ENCODE peak calls at places on chromosomes 1 and 21, in ten cellular contexts. R is heart right ventricle, N is breast epithelium, U is left lung, E is AG04450, T is neuronal stem cell, J is fibroblast of lung, D is cardiac muscle cell, I is Panc1, W is DND-41. O is an unnamed sample.

GRCh38 chr21:32515869-32516268 is 69.5 kb downstream of the TCP10L start:
- DNase-seq in D (peak; percentile 66), T (no peak), J (peak; percentile 68), U (no peak), N (no peak), R (no peak), E (no peak), I (no peak), W (no peak), O (no peak)

GRCh38 chr1:66570196-66570595 is 36.2 kb downstream of the SGIP1 start:
- DNase-seq in R (no peak), E (no peak), D (no peak), N (no peak), T (no peak), W (no peak), I (no peak), U (no peak), J (no peak), O (no peak)

GRCh38 chr1:226441629-226442028 is 33.7 kb upstream of the PARP1 start:
- DNase-seq in D (no peak), J (no peak), T (no peak), U (no peak), R (no peak), I (no peak), W (no peak), E (no peak), N (no peak), O (no peak)

GRCh38 chr1:202343652-202344349 is 2.1 kb upstream of the UBE2T start:
- DNase-seq in I (no peak), D (peak; percentile 59), N (no peak), J (peak; percentile 61), W (no peak), T (peak; percentile 26), U (no peak), R (no peak), E (no peak), O (no peak)

GRCh38 chr1:91828583-91829281 is 57.2 kb downstream of the TGFBR3 start:
- DNase-seq in U (no peak), D (no peak), W (no peak), N (no peak), R (no peak), T (no peak), E (no peak), J (no peak), I (no peak), O (no peak)

GRCh38 chr1:91804546-91805023 is 81.4 kb downstream of the TGFBR3 start:
- DNase-seq in J (peak; percentile 62), D (peak; percentile 70), E (no peak), I (no peak), W (peak; percentile 75), T (no peak), U (no peak), R (no peak), N (no peak), O (peak; percentile 68)

GRCh38 chr1:225230483-225230882 is 197.4 kb downstream of the LBR start:
- DNase-seq in E (no peak), T (no peak), U (no peak), W (no peak), N (no peak), R (no peak), J (no peak), I (no peak), D (no peak), O (no peak)

GRCh38 chr1:15000030-15000429 is 153.5 kb upstream of the TMEM51 start:
- DNase-seq in J (no peak), T (no peak), I (no peak), U (no peak), R (no peak), W (no peak), N (no peak), E (no peak), D (no peak), O (no peak)

GRCh38 chr1:10378071-10378841 is 20.6 kb upstream of the PGD start:
- DNase-seq in D (peak; percentile 91), J (peak; percentile 46), W (no peak), I (no peak), T (no peak), E (peak; percentile 64), U (peak; percentile 64), N (peak; percentile 62), R (no peak), O (no peak)

GRCh38 chr1:228891134-228892034 is 156.1 kb downstream of the RHOU start:
- DNase-seq in R (no peak), N (no peak), W (no peak), U (no peak), J (no peak), E (no peak), I (no peak), D (no peak), T (no peak), O (no peak)

GRCh38 chr21:44868707-44869106 is 4.8 kb downstream of the PTTG1IP start:
- DNase-seq in R (no peak), W (no peak), T (no peak), U (peak; percentile 18), E (no peak), I (no peak), J (no peak), N (no peak), D (no peak), O (no peak)

GRCh38 chr1:25642710-25643109 is 26.1 kb downstream of the MAN1C1 start:
- DNase-seq in W (peak; percentile 67), T (no peak), R (no peak), E (peak; percentile 24), D (peak; percentile 81), U (no peak), J (peak; percentile 65), N (no peak), I (no peak), O (peak; percentile 31)

GRCh38 chr21:33380483-33380998 is 22.7 kb upstream of the IFNGR2 start:
- DNase-seq in N (peak; percentile 96), U (peak; percentile 94), E (no peak), R (peak; percentile 93), D (peak; percentile 96), I (peak; percentile 81), T (no peak), W (peak; percentile 65), J (peak; percentile 92), O (peak; percentile 58)

GRCh38 chr1:157490337-157491165 is 61.8 kb downstream of the FCRL5 start:
- DNase-seq in N (peak; percentile 33), D (peak; percentile 72), E (no peak), U (peak; percentile 55), R (peak; percentile 43), I (peak; percentile 17), J (peak; percentile 38), T (peak; percentile 62), W (peak; percentile 68), O (peak; percentile 35)

GRCh38 chr1:116951175-116951935 is 41.6 kb downstream of the PTGFRN start:
- DNase-seq in J (peak; percentile 26), R (no peak), T (no peak), E (no peak), U (peak; percentile 72), N (no peak), W (no peak), D (peak; percentile 90), I (no peak), O (no peak)

GRCh38 chr1:12549106-12549459 is 68.9 kb downstream of the DHRS3 start:
- DNase-seq in I (no peak), R (no peak), N (no peak), D (no peak), E (no peak), U (peak; percentile 39), J (peak; percentile 22), W (no peak), T (no peak), O (no peak)

DNA sequence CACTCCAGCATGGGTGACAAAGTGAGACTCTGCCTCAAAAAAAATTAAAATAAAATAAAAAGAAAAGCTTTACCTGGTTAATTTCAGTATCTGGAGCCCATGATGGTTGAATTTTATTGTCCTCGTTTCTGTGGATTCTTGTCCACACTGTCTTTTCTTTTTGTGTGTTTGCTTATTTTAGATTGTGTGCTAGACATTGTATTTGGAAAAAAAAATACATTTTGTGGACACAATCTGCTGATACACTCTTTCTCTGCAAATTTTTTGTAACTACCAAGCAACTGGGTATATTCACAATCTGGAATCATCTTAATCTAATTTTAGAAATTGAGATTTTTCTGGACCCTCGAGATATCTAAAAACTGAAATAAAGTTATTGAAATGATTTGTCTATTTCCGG is 41.6 kb upstream of the PDE9A start:
- DNase-seq in T (no peak), I (no peak), J (no peak), W (no peak), D (no peak), E (no peak), U (no peak), R (no peak), N (no peak), O (no peak)
- H3K9me3 ChIP-seq in T (peaks cover 3% of the 10 kb centered on the region), I (no peaks in the 10 kb centered on the region), J (no peaks in the 10 kb centered on the region), W (peaks cover 2% of the 10 kb centered on the region), D (no peaks in the 10 kb centered on the region), E (peaks cover 11% of the 10 kb centered on the region), U (no peaks in the 10 kb centered on the region), R (peaks cover 8% of the 10 kb centered on the region), N (no peaks in the 10 kb centered on the region), O (no peaks in the 10 kb centered on the region)

GRCh38 chr1:153322568-153322967 is 9.8 kb upstream of the PGLYRP3 start:
- DNase-seq in T (no peak), E (no peak), J (no peak), W (no peak), U (no peak), I (no peak), N (no peak), R (no peak), D (no peak), O (no peak)
- H3K9me3 ChIP-seq in T (no peaks in the 10 kb centered on the region), E (no peaks in the 10 kb centered on the region), J (no peaks in the 10 kb centered on the region), W (peaks cover 2% of the 10 kb centered on the region), U (no peaks in the 10 kb centered on the region), I (peaks cover 3% of the 10 kb centered on the region), N (peaks cover 11% of the 10 kb centered on the region), R (peaks cover 40% of the 10 kb centered on the region), D (no peaks in the 10 kb centered on the region), O (peaks cover 3% of the 10 kb centered on the region)

GRCh38 chr21:40757366-40757765 is 89.6 kb downstream of the DSCAM start:
- DNase-seq in J (no peak), U (no peak), E (no peak), D (no peak), N (no peak), W (no peak), I (no peak), R (no peak), T (no peak), O (no peak)
- H3K9me3 ChIP-seq in J (no peaks in the 10 kb centered on the region), U (no peaks in the 10 kb centered on the region), E (peaks cover 32% of the 10 kb centered on the region), D (no peaks in the 10 kb centered on the region), N (no peaks in the 10 kb centered on the region), W (no peaks in the 10 kb centered on the region), I (no peaks in the 10 kb centered on the region), R (no peaks in the 10 kb centered on the region), T (no peaks in the 10 kb centered on the region), O (no peaks in the 10 kb centered on the region)

GRCh38 chr1:248755505-248755904 is at the start of gene LYPD8:
- DNase-seq in W (no peak), U (no peak), T (no peak), E (no peak), R (no peak), D (no peak), I (no peak), J (no peak), N (no peak), O (no peak)
- H3K9me3 ChIP-seq in W (no peaks in the 10 kb centered on the region), U (no peaks in the 10 kb centered on the region), T (peaks cover 3% of the 10 kb centered on the region), E (peaks cover 55% of the 10 kb centered on the region), R (no peaks in the 10 kb centered on the region), D (no peaks in the 10 kb centered on the region), I (no peaks in the 10 kb centered on the region), J (peaks cover 7% of the 10 kb centered on the region), N (no peaks in the 10 kb centered on the region), O (no peaks in the 10 kb centered on the region)

GRCh38 chr1:214241060-214241459 is 39.9 kb upstream of the SMYD2 start:
- DNase-seq in T (no peak), N (no peak), U (no peak), E (no peak), W (no peak), D (no peak), I (no peak), J (no peak), R (no peak), O (no peak)
- H3K9me3 ChIP-seq in T (no peaks in the 10 kb centered on the region), N (no peaks in the 10 kb centered on the region), U (no peaks in the 10 kb centered on the region), E (no peaks in the 10 kb centered on the region), W (peaks cover 2% of the 10 kb centered on the region), D (no peaks in the 10 kb centered on the region), I (no peaks in the 10 kb centered on the region), J (no peaks in the 10 kb centered on the region), R (no peaks in the 10 kb centered on the region), O (no peaks in the 10 kb centered on the region)